ENCODE peak calls at places on chromosomes 5 and 9, in seven cellular contexts. P is IMR-90, H is A549, V is heart left ventricle, S is body of pancreas, N is GM12878, F is HCT116. U is an unnamed sample.

GRCh38 chr9:120965344-120966004 is 38.9 kb upstream of the TRAF1 start:
- DNase-seq in N (no peak), H (no peak), P (no peak), V (no peak), F (no peak), S (no peak), U (no peak)

GRCh38 chr5:171845857-171846785 is 60.5 kb downstream of the SMIM23 start:
- DNase-seq in F (no peak), H (peak; percentile 17), V (peak; percentile 37), N (no peak), P (peak; percentile 41), S (no peak), U (no peak)

GRCh38 chr5:74296685-74297084 is 343.8 kb downstream of the ENC1 start:
- DNase-seq in V (no peak), F (no peak), N (peak; percentile 16), P (peak; percentile 66), S (peak; percentile 23), H (no peak), U (no peak)

GRCh38 chr5:110900829-110901228 is 162.0 kb downstream of the SLC25A46 start:
- DNase-seq in S (no peak), N (no peak), V (no peak), H (peak; percentile 22), F (no peak), P (peak; percentile 98), U (no peak)

GRCh38 chr5:107671742-107672211 is 1.0 kb upstream of the EFNA5 start:
- DNase-seq in F (peak; percentile 47), S (no peak), H (peak; percentile 82), V (no peak), P (peak; percentile 52), N (no peak), U (peak; percentile 75)

GRCh38 chr5:118095100-118095499 is 893.2 kb downstream of the DTWD2 start:
- DNase-seq in P (no peak), S (no peak), H (no peak), F (no peak), N (no peak), V (no peak), U (no peak)

GRCh38 chr5:72015103-72015548 is 92.1 kb upstream of the MAP1B start:
- DNase-seq in V (peak; percentile 48), P (peak; percentile 56), S (peak; percentile 48), F (peak; percentile 93), H (peak; percentile 83), N (no peak), U (peak; percentile 86)

GRCh38 chr9:86652696-86653095 is 294.6 kb downstream of the GAS1 start:
- DNase-seq in P (no peak), H (no peak), F (no peak), N (no peak), S (no peak), V (no peak), U (no peak)

GRCh38 chr9:88041447-88041846 is 67.1 kb upstream of the CDK20 start:
- DNase-seq in V (no peak), P (peak; percentile 22), F (no peak), N (no peak), H (peak; percentile 31), S (no peak), U (no peak)

GRCh38 chr5:67511911-67512310 is 315.3 kb upstream of the CD180 start:
- DNase-seq in P (no peak), F (no peak), V (no peak), H (no peak), N (no peak), S (no peak), U (no peak)

GRCh38 chr9:95584176-95584575 is 67.4 kb upstream of the PTCH1 start:
- DNase-seq in N (no peak), F (no peak), V (no peak), S (no peak), P (no peak), H (no peak), U (no peak)

GRCh38 chr5:150035139-150035893 is 34.8 kb downstream of the HMGXB3 start:
- DNase-seq in H (no peak), F (no peak), N (peak; percentile 42), S (no peak), V (no peak), P (no peak), U (no peak)

GRCh38 chr5:171149772-171150171 is 159.3 kb upstream of the TLX3 start:
- DNase-seq in N (no peak), H (no peak), S (no peak), P (no peak), F (no peak), V (no peak), U (no peak)

GRCh38 chr9:72585737-72586136 is 64.3 kb downstream of the TMC1 start:
- DNase-seq in F (no peak), P (peak; percentile 83), H (peak; percentile 69), S (peak; percentile 86), N (no peak), V (no peak), U (no peak)

GRCh38 chr9:108543251-108543768 is 312.5 kb downstream of the ACTL7B start:
- DNase-seq in N (no peak), F (no peak), V (no peak), P (peak; percentile 53), S (no peak), H (peak; percentile 82), U (peak; percentile 90)

GRCh38 chr9:132943677-132944293 is 631 bp downstream of the TSC1 start:
- DNase-seq in N (no peak), F (no peak), H (no peak), S (no peak), P (no peak), V (no peak), U (no peak)

DNA sequence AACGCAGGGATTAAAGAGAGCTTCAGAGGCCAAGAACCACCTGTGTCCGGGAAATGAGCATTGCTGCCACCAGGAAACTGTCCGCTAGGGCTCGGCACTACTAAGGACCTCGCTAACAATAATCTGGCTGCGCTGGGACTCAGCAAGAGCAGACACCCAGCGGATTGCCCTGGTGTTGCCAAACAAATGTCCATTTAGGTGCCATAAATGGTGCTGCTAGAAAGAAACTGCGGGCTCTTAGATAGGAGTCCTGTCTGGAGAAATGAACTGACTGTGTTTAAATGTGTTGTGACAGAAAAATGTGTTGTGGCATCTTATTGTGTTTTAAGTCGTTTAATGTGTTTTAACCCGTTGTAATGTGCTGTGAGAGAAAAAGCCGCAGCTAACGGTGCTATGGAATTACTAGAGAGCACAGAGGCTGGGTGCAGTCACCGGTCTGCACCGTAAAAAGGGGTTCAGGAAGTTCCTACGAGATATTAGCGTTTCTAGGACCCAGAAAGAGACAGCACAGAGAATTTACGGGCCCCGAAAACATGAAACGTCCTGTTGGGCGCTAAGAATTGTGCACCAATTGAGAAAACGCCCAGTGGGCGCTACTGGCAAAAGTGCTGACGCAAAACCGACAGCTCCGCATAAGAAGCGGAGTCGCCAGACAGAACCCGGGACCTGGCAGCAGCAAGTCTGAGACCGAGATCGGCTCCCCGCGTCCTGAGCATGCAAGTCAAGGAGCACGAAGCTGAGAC is 90.6 kb downstream of the ANXA2R start:
- DNase-seq in P (peak; percentile 83), F (no peak), V (peak; percentile 53), S (peak; percentile 37), N (peak; percentile 32), H (peak; percentile 93), U (peak; percentile 47)
- TF ChIP-seq POLR2A in P (no peak), F (no peak), V (no peak), S (no peak), N (peak; percentile 24), H (no peak), U (peak; percentile 32)

DNA sequence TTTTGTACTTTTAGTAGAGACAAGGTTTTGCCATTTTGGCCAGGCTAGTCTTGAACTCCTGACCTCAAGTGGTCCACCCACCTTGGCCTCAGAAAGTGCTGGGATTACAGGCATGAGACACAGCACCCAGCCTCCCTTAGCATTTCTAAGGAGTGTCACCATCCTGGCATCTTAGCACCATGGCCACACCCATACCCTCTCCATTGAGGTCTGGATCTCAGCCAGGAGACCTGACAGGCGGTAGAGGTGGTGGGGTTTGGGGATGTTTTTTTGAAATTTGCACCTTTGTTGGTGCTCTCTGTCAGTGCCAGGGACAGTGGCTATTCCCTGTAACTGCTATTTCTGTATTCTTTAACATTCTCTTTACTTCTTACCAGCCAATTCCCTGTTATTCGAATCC is 72.5 kb downstream of the TRIM36 start:
- DNase-seq in P (no peak), N (no peak), V (no peak), H (no peak), F (no peak), S (no peak), U (peak; percentile 25)
- TF ChIP-seq POLR2A in P (no peak), N (no peak), V (no peak), H (no peak), F (no peak), S (no peak), U (no peak)

GRCh38 chr5:159539678-159540077 is 209.4 kb upstream of the IL12B start:
- DNase-seq in F (no peak), H (no peak), N (no peak), P (no peak), V (no peak), S (no peak), U (no peak)
- TF ChIP-seq POLR2A in F (no peak), H (no peak), N (no peak), P (no peak), V (no peak), S (no peak), U (no peak)

GRCh38 chr9:128818099-128818838 is at the start of gene ENDOG:
- DNase-seq in F (peak; percentile 93), P (peak; percentile 93), N (peak; percentile 94), H (peak; percentile 98), S (peak; percentile 98), V (peak; percentile 97), U (peak; percentile 100)
- TF ChIP-seq POLR2A in F (peak; percentile 96), P (peak; percentile 85), N (peak; percentile 82), H (peak; percentile 96), S (peak; percentile 85), V (peak; percentile 66), U (peak; percentile 91)